ENCODE peak calls at places on chromosomes 6 and 20, in nine cellular contexts. One of them, this sample, is unnamed.

GRCh38 chr6:27553123-27553904 is 80.4 kb upstream of the ZNF184 start:
- DNase-seq in GM23338: peak; percentile 77
- DNase-seq in BJ: no peak
- DNase-seq in fibroblast of pulmonary artery: peak; percentile 33
- DNase-seq in AG04450: no peak
- DNase-seq in kidney epithelial cell: no peak
- DNase-seq in fibroblast of mammary gland: peak; percentile 77
- DNase-seq in cardiac muscle cell: peak; percentile 31
- DNase-seq in dorsolateral prefrontal cortex: no peak
- DNase-seq in this sample: no peak

GRCh38 chr20:38201356-38201755 is 36.3 kb upstream of the TGM2 start:
- DNase-seq in GM23338: no peak
- DNase-seq in fibroblast of mammary gland: peak; percentile 93
- DNase-seq in AG04450: peak; percentile 61
- DNase-seq in cardiac muscle cell: peak; percentile 69
- DNase-seq in BJ: peak; percentile 63
- DNase-seq in fibroblast of pulmonary artery: peak; percentile 68
- DNase-seq in kidney epithelial cell: peak; percentile 56
- DNase-seq in dorsolateral prefrontal cortex: no peak
- DNase-seq in this sample: peak; percentile 32

GRCh38 chr20:44649976-44650375 is 1.5 kb downstream of the ADA start:
- DNase-seq in GM23338: no peak
- DNase-seq in BJ: no peak
- DNase-seq in cardiac muscle cell: no peak
- DNase-seq in kidney epithelial cell: no peak
- DNase-seq in fibroblast of pulmonary artery: no peak
- DNase-seq in dorsolateral prefrontal cortex: no peak
- DNase-seq in fibroblast of mammary gland: no peak
- DNase-seq in AG04450: no peak
- DNase-seq in this sample: no peak

GRCh38 chr6:109865968-109866367 is 112.1 kb upstream of the GPR6 start:
- DNase-seq in fibroblast of mammary gland: no peak
- DNase-seq in GM23338: peak; percentile 60
- DNase-seq in dorsolateral prefrontal cortex: no peak
- DNase-seq in kidney epithelial cell: no peak
- DNase-seq in AG04450: no peak
- DNase-seq in cardiac muscle cell: no peak
- DNase-seq in fibroblast of pulmonary artery: no peak
- DNase-seq in BJ: no peak
- DNase-seq in this sample: no peak

GRCh38 chr20:39188264-39188765 is 226.2 kb downstream of the DHX35 start:
- DNase-seq in fibroblast of mammary gland: no peak
- DNase-seq in fibroblast of pulmonary artery: no peak
- DNase-seq in dorsolateral prefrontal cortex: no peak
- DNase-seq in BJ: no peak
- DNase-seq in AG04450: no peak
- DNase-seq in cardiac muscle cell: no peak
- DNase-seq in kidney epithelial cell: no peak
- DNase-seq in GM23338: no peak
- DNase-seq in this sample: no peak

GRCh38 chr20:58481541-58482021 is 33.6 kb downstream of the APCDD1L start:
- DNase-seq in cardiac muscle cell: peak; percentile 69
- DNase-seq in kidney epithelial cell: no peak
- DNase-seq in AG04450: no peak
- DNase-seq in fibroblast of mammary gland: peak; percentile 41
- DNase-seq in GM23338: peak; percentile 91
- DNase-seq in dorsolateral prefrontal cortex: no peak
- DNase-seq in BJ: no peak
- DNase-seq in fibroblast of pulmonary artery: peak; percentile 57
- DNase-seq in this sample: no peak

GRCh38 chr20:20603339-20603990 is 109.0 kb downstream of the RALGAPA2 start:
- DNase-seq in dorsolateral prefrontal cortex: no peak
- DNase-seq in kidney epithelial cell: peak; percentile 34
- DNase-seq in fibroblast of pulmonary artery: no peak
- DNase-seq in BJ: no peak
- DNase-seq in AG04450: no peak
- DNase-seq in GM23338: no peak
- DNase-seq in fibroblast of mammary gland: no peak
- DNase-seq in cardiac muscle cell: no peak
- DNase-seq in this sample: no peak

GRCh38 chr20:24731312-24731711 is 217.8 kb upstream of the CST7 start:
- DNase-seq in kidney epithelial cell: no peak
- DNase-seq in fibroblast of mammary gland: no peak
- DNase-seq in AG04450: no peak
- DNase-seq in cardiac muscle cell: no peak
- DNase-seq in BJ: no peak
- DNase-seq in fibroblast of pulmonary artery: no peak
- DNase-seq in GM23338: no peak
- DNase-seq in dorsolateral prefrontal cortex: no peak
- DNase-seq in this sample: no peak

GRCh38 chr20:63686492-63687321 is 9.7 kb upstream of the TNFRSF6B start:
- DNase-seq in GM23338: no peak
- DNase-seq in dorsolateral prefrontal cortex: no peak
- DNase-seq in fibroblast of mammary gland: peak; percentile 90
- DNase-seq in BJ: no peak
- DNase-seq in kidney epithelial cell: peak; percentile 45
- DNase-seq in cardiac muscle cell: peak; percentile 89
- DNase-seq in AG04450: peak; percentile 8
- DNase-seq in fibroblast of pulmonary artery: peak; percentile 90
- DNase-seq in this sample: peak; percentile 66
- H3K4me3 ChIP-seq in GM23338: no peak overlapping the region
- H3K4me3 ChIP-seq in dorsolateral prefrontal cortex: no peak overlapping the region
- H3K4me3 ChIP-seq in fibroblast of mammary gland: no peak overlapping the region
- H3K4me3 ChIP-seq in BJ: no peak overlapping the region
- H3K4me3 ChIP-seq in kidney epithelial cell: no peak overlapping the region
- H3K4me3 ChIP-seq in cardiac muscle cell: no peak overlapping the region
- H3K4me3 ChIP-seq in AG04450: no peak overlapping the region
- H3K4me3 ChIP-seq in fibroblast of pulmonary artery: no peak overlapping the region
- H3K4me3 ChIP-seq in this sample: no peak overlapping the region

GRCh38 chr20:46438156-46438750 is 31.8 kb upstream of the ELMO2 start:
- DNase-seq in cardiac muscle cell: peak; percentile 61
- DNase-seq in dorsolateral prefrontal cortex: peak; percentile 81
- DNase-seq in fibroblast of pulmonary artery: peak; percentile 56
- DNase-seq in AG04450: no peak
- DNase-seq in GM23338: peak; percentile 56
- DNase-seq in fibroblast of mammary gland: peak; percentile 48
- DNase-seq in kidney epithelial cell: no peak
- DNase-seq in BJ: no peak
- DNase-seq in this sample: no peak
- TF ChIP-seq CTCF in cardiac muscle cell: peak; percentile 48
- TF ChIP-seq CTCF in dorsolateral prefrontal cortex: peak; percentile 73
- TF ChIP-seq CTCF in fibroblast of pulmonary artery: peak; percentile 42
- TF ChIP-seq CTCF in AG04450: peak; percentile 48
- TF ChIP-seq CTCF in GM23338: peak; percentile 34
- TF ChIP-seq CTCF in fibroblast of mammary gland: peak; percentile 44
- TF ChIP-seq CTCF in kidney epithelial cell: peak; percentile 3
- TF ChIP-seq CTCF in BJ: peak; percentile 45
- TF ChIP-seq CTCF in this sample: peak; percentile 50

DNA sequence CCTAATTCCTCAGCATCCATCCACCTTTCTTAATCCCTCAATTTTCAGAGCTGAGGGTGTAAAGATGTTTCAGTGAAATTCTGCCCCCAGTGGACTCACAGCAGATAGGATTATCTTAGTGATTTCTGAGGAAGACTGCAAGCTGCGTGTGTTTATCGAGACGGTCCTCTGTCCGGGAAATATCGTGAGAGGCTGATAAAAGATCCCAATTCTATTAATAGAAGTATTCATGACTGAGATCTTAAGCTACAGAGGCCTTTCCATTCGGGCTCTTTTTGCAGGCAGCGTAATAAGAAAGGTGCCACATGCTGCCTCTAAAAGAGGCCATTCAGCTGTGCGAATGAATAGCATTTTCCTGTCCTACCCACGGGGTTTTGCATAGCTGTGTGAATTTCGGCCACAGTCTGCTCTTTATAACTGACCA is 209.0 kb downstream of the ARHGAP18 start:
- DNase-seq in AG04450: no peak
- DNase-seq in GM23338: peak; percentile 59
- DNase-seq in cardiac muscle cell: peak; percentile 30
- DNase-seq in kidney epithelial cell: no peak
- DNase-seq in BJ: no peak
- DNase-seq in fibroblast of mammary gland: peak; percentile 62
- DNase-seq in fibroblast of pulmonary artery: peak; percentile 35
- DNase-seq in dorsolateral prefrontal cortex: no peak
- DNase-seq in this sample: no peak
- H3K4me3 ChIP-seq in AG04450: no peak overlapping the region
- H3K4me3 ChIP-seq in GM23338: no peak overlapping the region
- H3K4me3 ChIP-seq in cardiac muscle cell: no peak overlapping the region
- H3K4me3 ChIP-seq in kidney epithelial cell: no peak overlapping the region
- H3K4me3 ChIP-seq in BJ: no peak overlapping the region
- H3K4me3 ChIP-seq in fibroblast of mammary gland: no peak overlapping the region
- H3K4me3 ChIP-seq in fibroblast of pulmonary artery: no peak overlapping the region
- H3K4me3 ChIP-seq in dorsolateral prefrontal cortex: no peak overlapping the region
- H3K4me3 ChIP-seq in this sample: no peak overlapping the region

DNA sequence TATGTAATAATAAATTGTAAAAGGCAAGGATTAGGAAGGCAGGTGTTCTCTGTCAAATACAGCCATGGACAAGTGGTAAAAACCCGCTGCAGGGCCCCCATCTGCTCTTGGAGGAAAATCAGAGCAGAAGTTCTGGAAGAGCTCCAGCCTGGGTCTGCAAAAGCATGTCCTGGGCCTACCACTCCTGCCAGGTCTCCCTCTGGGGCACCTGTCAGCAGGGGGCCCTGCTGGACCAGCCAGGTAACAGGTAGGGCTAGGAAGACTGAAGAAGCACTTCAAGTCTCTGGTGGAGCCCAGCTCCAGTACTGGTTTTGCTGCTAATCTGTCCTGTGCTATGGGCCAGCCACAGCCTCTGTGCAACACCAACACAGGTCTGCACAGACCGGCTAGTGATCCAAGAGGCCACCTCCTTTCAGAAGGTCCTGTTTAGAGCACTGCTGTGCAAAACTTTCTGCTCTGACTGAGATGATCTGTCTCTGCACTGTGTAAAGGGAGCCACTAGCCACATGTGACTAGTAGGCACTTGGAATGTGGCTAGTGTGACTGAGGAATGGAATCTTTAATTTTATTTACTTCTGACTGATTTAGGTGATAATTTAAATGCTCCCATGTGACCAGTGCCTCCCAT is 30.2 kb downstream of the RRBP1 start:
- DNase-seq in dorsolateral prefrontal cortex: no peak
- DNase-seq in AG04450: no peak
- DNase-seq in GM23338: no peak
- DNase-seq in BJ: no peak
- DNase-seq in kidney epithelial cell: no peak
- DNase-seq in cardiac muscle cell: no peak
- DNase-seq in fibroblast of mammary gland: no peak
- DNase-seq in fibroblast of pulmonary artery: no peak
- DNase-seq in this sample: no peak
- TF ChIP-seq CTCF in dorsolateral prefrontal cortex: no peak
- TF ChIP-seq CTCF in AG04450: no peak
- TF ChIP-seq CTCF in GM23338: no peak
- TF ChIP-seq CTCF in BJ: no peak
- TF ChIP-seq CTCF in kidney epithelial cell: no peak
- TF ChIP-seq CTCF in cardiac muscle cell: no peak
- TF ChIP-seq CTCF in fibroblast of mammary gland: no peak
- TF ChIP-seq CTCF in fibroblast of pulmonary artery: no peak
- TF ChIP-seq CTCF in this sample: no peak

GRCh38 chr6:92337571-92337970 is 1081.8 kb downstream of the EPHA7 start:
- DNase-seq in cardiac muscle cell: no peak
- DNase-seq in fibroblast of pulmonary artery: no peak
- DNase-seq in kidney epithelial cell: no peak
- DNase-seq in fibroblast of mammary gland: no peak
- DNase-seq in AG04450: no peak
- DNase-seq in GM23338: no peak
- DNase-seq in BJ: no peak
- DNase-seq in dorsolateral prefrontal cortex: no peak
- DNase-seq in this sample: no peak
- H3K4me3 ChIP-seq in cardiac muscle cell: no peak overlapping the region
- H3K4me3 ChIP-seq in fibroblast of pulmonary artery: no peak overlapping the region
- H3K4me3 ChIP-seq in kidney epithelial cell: no peak overlapping the region
- H3K4me3 ChIP-seq in fibroblast of mammary gland: no peak overlapping the region
- H3K4me3 ChIP-seq in AG04450: no peak overlapping the region
- H3K4me3 ChIP-seq in GM23338: no peak overlapping the region
- H3K4me3 ChIP-seq in BJ: no peak overlapping the region
- H3K4me3 ChIP-seq in dorsolateral prefrontal cortex: no peak overlapping the region
- H3K4me3 ChIP-seq in this sample: no peak overlapping the region

GRCh38 chr20:1536893-1537730 is 20.4 kb downstream of the SIRPD start:
- DNase-seq in BJ: no peak
- DNase-seq in cardiac muscle cell: no peak
- DNase-seq in kidney epithelial cell: no peak
- DNase-seq in fibroblast of pulmonary artery: no peak
- DNase-seq in fibroblast of mammary gland: no peak
- DNase-seq in GM23338: peak; percentile 31
- DNase-seq in AG04450: no peak
- DNase-seq in dorsolateral prefrontal cortex: no peak
- DNase-seq in this sample: no peak
- TF ChIP-seq CTCF in BJ: no peak
- TF ChIP-seq CTCF in cardiac muscle cell: no peak
- TF ChIP-seq CTCF in kidney epithelial cell: no peak
- TF ChIP-seq CTCF in fibroblast of pulmonary artery: no peak
- TF ChIP-seq CTCF in fibroblast of mammary gland: no peak
- TF ChIP-seq CTCF in GM23338: no peak
- TF ChIP-seq CTCF in AG04450: no peak
- TF ChIP-seq CTCF in dorsolateral prefrontal cortex: no peak
- TF ChIP-seq CTCF in this sample: no peak

DNA sequence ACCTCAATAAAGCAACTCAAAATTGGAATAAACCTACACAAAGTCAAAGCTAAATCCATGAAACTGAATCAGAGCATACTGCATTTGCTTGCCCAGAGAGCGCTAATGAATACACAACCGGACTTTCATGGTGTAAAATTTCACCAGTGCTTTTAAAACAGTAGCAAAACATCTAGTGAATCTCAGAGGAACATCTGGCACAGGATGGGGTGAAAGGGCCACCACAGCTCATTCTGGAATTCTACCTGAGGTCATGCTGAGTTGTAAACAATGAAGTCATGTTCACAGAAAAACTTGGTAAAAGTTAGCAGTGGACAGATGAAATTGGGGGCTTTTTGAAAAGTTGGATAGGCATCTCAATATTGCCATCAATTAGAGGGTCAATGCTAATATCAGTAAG is 125.6 kb upstream of the STXBP5 start:
- DNase-seq in fibroblast of mammary gland: peak; percentile 52
- DNase-seq in GM23338: no peak
- DNase-seq in cardiac muscle cell: no peak
- DNase-seq in AG04450: peak; percentile 34
- DNase-seq in BJ: no peak
- DNase-seq in dorsolateral prefrontal cortex: no peak
- DNase-seq in fibroblast of pulmonary artery: no peak
- DNase-seq in kidney epithelial cell: no peak
- DNase-seq in this sample: no peak
- H3K4me3 ChIP-seq in fibroblast of mammary gland: no peak overlapping the region
- H3K4me3 ChIP-seq in GM23338: no peak overlapping the region
- H3K4me3 ChIP-seq in cardiac muscle cell: no peak overlapping the region
- H3K4me3 ChIP-seq in AG04450: no peak overlapping the region
- H3K4me3 ChIP-seq in BJ: no peak overlapping the region
- H3K4me3 ChIP-seq in dorsolateral prefrontal cortex: no peak overlapping the region
- H3K4me3 ChIP-seq in fibroblast of pulmonary artery: no peak overlapping the region
- H3K4me3 ChIP-seq in kidney epithelial cell: no peak overlapping the region
- H3K4me3 ChIP-seq in this sample: no peak overlapping the region

GRCh38 chr6:159104163-159104885 is 59.5 kb upstream of the TAGAP start:
- DNase-seq in BJ: no peak
- DNase-seq in AG04450: no peak
- DNase-seq in fibroblast of pulmonary artery: peak; percentile 64
- DNase-seq in GM23338: peak; percentile 83
- DNase-seq in kidney epithelial cell: peak; percentile 14
- DNase-seq in dorsolateral prefrontal cortex: no peak
- DNase-seq in cardiac muscle cell: peak; percentile 67
- DNase-seq in fibroblast of mammary gland: peak; percentile 42
- DNase-seq in this sample: no peak
- TF ChIP-seq CTCF in BJ: peak; percentile 84
- TF ChIP-seq CTCF in AG04450: peak; percentile 94
- TF ChIP-seq CTCF in fibroblast of pulmonary artery: peak; percentile 97
- TF ChIP-seq CTCF in GM23338: peak; percentile 88
- TF ChIP-seq CTCF in kidney epithelial cell: peak; percentile 98
- TF ChIP-seq CTCF in dorsolateral prefrontal cortex: peak; percentile 85
- TF ChIP-seq CTCF in cardiac muscle cell: peak; percentile 99
- TF ChIP-seq CTCF in fibroblast of mammary gland: peak; percentile 94
- TF ChIP-seq CTCF in this sample: peak; percentile 93

GRCh38 chr6:154994881-154995240 is 254 bp upstream of the TIAM2 start:
- DNase-seq in cardiac muscle cell: no peak
- DNase-seq in GM23338: no peak
- DNase-seq in BJ: no peak
- DNase-seq in AG04450: no peak
- DNase-seq in dorsolateral prefrontal cortex: no peak
- DNase-seq in fibroblast of mammary gland: no peak
- DNase-seq in kidney epithelial cell: no peak
- DNase-seq in fibroblast of pulmonary artery: no peak
- DNase-seq in this sample: no peak
- H3K4me3 ChIP-seq in cardiac muscle cell: peak overlapping the region; percentile 70
- H3K4me3 ChIP-seq in GM23338: peak overlapping the region; percentile 95
- H3K4me3 ChIP-seq in BJ: peak overlapping the region; percentile 91
- H3K4me3 ChIP-seq in AG04450: peak overlapping the region; percentile 81
- H3K4me3 ChIP-seq in dorsolateral prefrontal cortex: peak overlapping the region; percentile 57
- H3K4me3 ChIP-seq in fibroblast of mammary gland: peak overlapping the region; percentile 70
- H3K4me3 ChIP-seq in kidney epithelial cell: peak overlapping the region; percentile 79
- H3K4me3 ChIP-seq in fibroblast of pulmonary artery: peak overlapping the region; percentile 71
- H3K4me3 ChIP-seq in this sample: peak overlapping the region; percentile 16

This sample was measured in AG09309.